ENCODE peak calls at places on chromosome X, in nine cellular contexts. Y is naive thymus-derived CD4-positive, alpha-beta T cell; F is CD4-positive, alpha-beta memory T cell; M is fibroblast of lung; J is pancreas; V is upper lobe of right lung; A is kidney; Z is lung; G is aorta. D is an unnamed sample.

GRCh38 chrX:103274284-103274683 is 2.3 kb downstream of the TCEAL5 start:
- DNase-seq in M (no peak), G (no peak), J (no peak), Y (no peak), Z (no peak), F (no peak), A (no peak), V (no peak), D (no peak)

GRCh38 chrX:144275403-144275802 is 391.5 kb downstream of the UBE2NL start:
- DNase-seq in V (no peak), Y (no peak), Z (no peak), A (no peak), F (no peak), J (no peak), G (no peak), M (no peak), D (no peak)

GRCh38 chrX:75781618-75782017 is 3.4 kb downstream of the MAGEE2 start:
- DNase-seq in M (no peak), Z (no peak), F (no peak), V (no peak), A (peak), Y (no peak), J (no peak), G (peak), D (no peak)

GRCh38 chrX:137363559-137363958 is 202.4 kb upstream of the ZIC3 start:
- DNase-seq in V (no peak), F (no peak), M (no peak), G (no peak), Z (no peak), J (no peak), A (no peak), Y (no peak), D (no peak)

GRCh38 chrX:68185161-68185560 is 248.1 kb downstream of the OPHN1 start:
- DNase-seq in Z (no peak), G (no peak), A (no peak), J (no peak), Y (no peak), F (no peak), M (no peak), V (no peak), D (no peak)

GRCh38 chrX:81202413-81202794 is 502 bp downstream of the SH3BGRL start:
- DNase-seq in Y (no peak), A (no peak), Z (no peak), M (peak), J (no peak), V (no peak), F (no peak), G (no peak), D (no peak)

GRCh38 chrX:68934922-68935321 is 106.1 kb downstream of the EFNB1 start:
- DNase-seq in Y (no peak), Z (no peak), V (no peak), A (no peak), J (no peak), F (no peak), G (no peak), M (no peak), D (no peak)

GRCh38 chrX:138378876-138379275 is 332.6 kb downstream of the FGF13 start:
- DNase-seq in V (no peak), A (no peak), Z (no peak), M (no peak), F (no peak), Y (no peak), J (no peak), G (no peak), D (no peak)

GRCh38 chrX:123422875-123423274 is 238.8 kb downstream of the GRIA3 start:
- DNase-seq in A (no peak), Y (no peak), F (no peak), Z (no peak), M (peak), V (no peak), G (no peak), J (no peak), D (no peak)

GRCh38 chrX:47748576-47748975 is 88.1 kb upstream of the ZNF81 start:
- DNase-seq in J (no peak), V (no peak), A (no peak), F (no peak), M (no peak), G (no peak), Z (no peak), Y (no peak), D (no peak)

GRCh38 chrX:105221374-105221773 is 880 bp upstream of the TEX13A start:
- DNase-seq in M (no peak), Z (no peak), J (no peak), A (no peak), Y (no peak), G (no peak), F (no peak), V (no peak), D (no peak)

GRCh38 chrX:154359362-154360154 is 14.9 kb downstream of the FLNA start:
- DNase-seq in A (no peak), M (no peak), G (no peak), J (no peak), Z (no peak), Y (no peak), F (no peak), V (no peak), D (no peak)
- H3K27ac ChIP-seq in A (no peak), M (no peak), G (no peak), J (no peak), Z (peak), Y (no peak), F (no peak), V (no peak), D (no peak)

DNA sequence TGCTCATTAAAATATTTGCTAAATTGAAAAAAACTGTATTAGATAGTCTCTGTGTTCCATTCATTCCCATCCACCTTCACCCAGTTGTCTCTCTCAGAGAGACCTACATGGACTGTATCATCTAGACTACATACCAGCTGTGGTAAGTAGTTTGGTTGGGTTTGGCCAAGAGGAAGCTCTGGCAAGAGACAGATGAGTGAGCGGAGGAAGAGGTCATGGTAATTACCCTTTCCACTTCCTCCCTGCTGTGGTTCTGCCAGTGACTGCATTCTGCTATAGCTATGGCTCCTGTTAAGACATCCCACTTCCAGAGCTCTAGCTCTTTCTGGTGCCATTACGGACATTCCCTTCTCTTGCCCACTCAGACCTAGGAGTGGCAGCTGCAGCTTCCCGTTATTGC is 239.0 kb upstream of the MID1 start:
- DNase-seq in Y (no peak), J (no peak), G (no peak), F (no peak), A (no peak), M (peak), Z (no peak), V (no peak), D (no peak)
- H3K27ac ChIP-seq in Y (no peak), J (no peak), G (no peak), F (no peak), A (no peak), M (no peak), Z (no peak), V (no peak), D (no peak)

GRCh38 chrX:130769835-130770234 is 133.2 kb downstream of the ENOX2 start:
- DNase-seq in F (no peak), Y (no peak), A (no peak), G (no peak), M (no peak), Z (no peak), V (no peak), J (no peak), D (no peak)

GRCh38 chrX:130772313-130773140 is 130.5 kb downstream of the ENOX2 start:
- DNase-seq in G (no peak), A (no peak), Z (no peak), F (no peak), J (no peak), M (peak), V (no peak), Y (no peak), D (no peak)

GRCh38 chrX:130771648-130772312 is 131.2 kb downstream of the ENOX2 start:
- DNase-seq in Y (no peak), J (no peak), G (no peak), F (no peak), M (no peak), V (no peak), A (no peak), Z (no peak), D (no peak)

GRCh38 chrX:130770615-130771014 is 132.4 kb downstream of the ENOX2 start:
- DNase-seq in Z (no peak), J (no peak), A (no peak), V (no peak), F (no peak), G (no peak), Y (no peak), M (peak), D (peak)

DNA sequence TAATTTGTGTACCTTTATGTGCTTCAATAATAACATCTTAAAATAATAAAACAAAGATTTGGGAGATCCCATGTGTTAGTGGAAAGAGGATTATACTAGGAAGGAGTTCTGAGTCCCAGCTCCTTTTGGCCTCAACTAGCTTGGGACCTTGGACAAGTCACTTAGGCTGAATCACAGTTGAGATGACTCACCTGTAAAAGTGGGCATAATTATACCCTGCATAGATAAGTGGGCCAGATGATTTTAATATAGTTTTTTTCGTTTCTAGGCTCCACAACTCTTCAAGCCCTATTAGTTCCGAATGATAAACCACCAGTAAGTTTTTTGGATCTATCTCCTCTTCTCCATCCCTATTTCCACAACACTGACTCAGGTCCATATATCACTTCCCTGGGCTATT is 131.8 kb downstream of the ENOX2 start:
- DNase-seq in V (no peak), A (no peak), F (no peak), G (no peak), M (peak), Y (no peak), J (no peak), Z (no peak), D (no peak)
- H3K27ac ChIP-seq in V (no peak), A (no peak), F (no peak), G (no peak), M (peak), Y (no peak), J (no peak), Z (no peak), D (peak)

DNA sequence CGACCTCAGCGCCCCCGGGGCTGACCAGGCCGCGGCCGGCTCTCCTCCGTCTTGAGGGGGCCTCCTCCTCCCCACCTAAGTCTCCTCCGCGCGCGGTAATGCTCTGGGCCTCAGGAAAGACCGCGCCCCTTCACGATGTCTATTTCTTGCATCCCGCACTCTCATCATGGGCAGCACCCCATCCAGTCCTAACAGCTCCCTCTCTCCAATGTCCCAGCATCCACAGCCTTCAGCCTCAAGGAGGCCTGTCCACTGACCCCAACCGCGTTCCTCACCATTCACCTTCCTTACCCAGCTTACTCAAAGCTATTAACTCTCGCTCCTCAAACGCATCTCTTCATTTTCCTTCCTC is 77.5 kb downstream of the MAGED4 start:
- DNase-seq in M (no peak), Z (no peak), A (no peak), Y (no peak), F (no peak), J (no peak), G (no peak), V (no peak), D (no peak)
- H3K27ac ChIP-seq in M (peak), Z (peak), A (peak), Y (peak), F (peak), J (peak), G (peak), V (peak), D (peak)

DNA sequence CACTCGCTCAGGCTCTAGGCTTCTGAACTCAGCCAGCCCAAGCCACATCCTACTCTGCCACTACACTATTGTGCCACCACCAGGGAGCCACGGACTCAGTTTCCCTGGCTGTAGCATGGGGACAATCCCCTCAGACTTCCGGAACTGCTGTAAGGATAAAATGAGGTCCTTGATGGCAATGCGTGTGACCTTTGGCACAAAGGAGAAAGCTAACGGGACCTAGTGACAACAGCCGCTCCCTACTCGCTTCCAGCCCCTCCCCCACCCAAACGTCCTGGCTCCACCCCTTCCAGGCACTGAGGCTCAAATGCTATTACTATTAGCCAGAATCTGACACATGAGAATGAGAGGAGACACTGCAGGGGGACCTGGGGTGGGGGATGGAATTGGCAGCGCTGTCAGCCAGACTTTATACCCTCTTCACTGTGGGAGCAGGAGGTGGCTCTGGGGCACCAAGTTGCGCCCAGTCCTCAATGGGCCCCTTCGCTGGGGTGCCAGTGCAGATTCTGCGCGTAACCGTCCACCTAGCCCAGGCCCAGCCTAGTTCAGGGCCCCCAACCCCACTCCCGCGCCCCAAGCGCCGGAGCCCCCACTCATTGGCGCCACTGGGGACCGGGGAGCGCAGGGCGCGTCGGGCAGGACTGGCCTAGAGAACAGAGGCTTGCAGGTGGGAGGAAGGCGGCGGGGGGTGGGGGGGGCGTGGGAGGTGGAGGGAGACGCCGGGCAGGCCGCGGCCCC is 5.3 kb upstream of the DUSP9 start:
- DNase-seq in Y (no peak), Z (no peak), A (no peak), M (no peak), J (no peak), G (no peak), F (no peak), V (no peak), D (no peak)
- H3K27ac ChIP-seq in Y (no peak), Z (no peak), A (no peak), M (no peak), J (no peak), G (no peak), F (no peak), V (no peak), D (no peak)

DNA sequence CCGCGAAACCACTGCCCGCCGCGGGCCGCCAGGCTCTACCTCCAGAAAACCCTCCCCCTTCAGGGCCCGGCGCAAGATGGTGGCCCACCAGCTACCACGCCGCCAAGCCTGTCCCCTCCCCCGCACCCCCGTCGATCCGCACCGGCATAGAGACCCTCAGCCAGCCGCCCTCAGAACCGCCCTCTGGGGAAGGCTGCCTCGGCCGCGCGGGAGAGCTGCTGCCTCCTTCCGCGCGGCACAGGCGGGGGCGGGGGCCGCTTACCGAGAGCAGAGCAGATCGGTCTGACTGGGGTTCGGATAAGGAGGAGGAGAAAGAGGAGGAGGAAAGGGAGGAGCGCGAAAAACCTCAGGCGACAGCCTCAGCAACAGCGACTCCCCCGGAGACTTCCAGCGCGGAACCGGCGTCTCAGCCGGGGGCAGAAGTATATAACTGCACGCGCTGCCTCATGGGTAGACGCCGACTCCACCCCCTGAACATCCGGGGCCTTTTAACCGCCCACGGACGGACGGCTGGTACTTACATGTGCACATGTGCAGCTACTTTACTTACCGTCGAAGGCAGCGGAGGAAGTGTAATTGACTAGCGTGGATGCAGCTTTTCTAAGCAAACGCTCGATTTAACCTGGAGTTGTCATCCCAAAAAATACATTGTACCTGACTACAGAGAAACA is at the start of gene ZNF280C:
- DNase-seq in A (peak), M (peak), Y (peak), V (peak), F (peak), J (peak), Z (peak), G (peak), D (peak)
- H3K27ac ChIP-seq in A (peak), M (peak), Y (peak), V (peak), F (peak), J (no peak), Z (peak), G (peak), D (peak)

GRCh38 chrX:97310373-97310772 is 426.7 kb downstream of the RPA4 start:
- DNase-seq in A (no peak), F (no peak), Y (no peak), G (no peak), V (no peak), M (peak), Z (no peak), J (no peak), D (no peak)
- H3K27ac ChIP-seq in A (no peak), F (no peak), Y (no peak), G (no peak), V (no peak), M (no peak), Z (no peak), J (no peak), D (no peak)

GRCh38 chrX:97290199-97290598 is 406.5 kb downstream of the RPA4 start:
- DNase-seq in G (no peak), V (no peak), J (no peak), Y (no peak), Z (no peak), A (no peak), M (no peak), F (no peak), D (no peak)
- H3K27ac ChIP-seq in G (no peak), V (no peak), J (no peak), Y (no peak), Z (no peak), A (no peak), M (no peak), F (no peak), D (no peak)

D was measured in epithelial cell of prostate.